ENCODE peak calls at places on chromosomes 2 and 18, in nine cellular contexts. One of them, this sample, is unnamed.

GRCh38 chr18:51340332-51340731 is 142.9 kb upstream of the MEX3C start:
- DNase-seq in NCI-H2171 treated with DMSO at 0.1 percent for 48 hours: no peak
- DNase-seq in small intestine: no peak
- DNase-seq in iris pigment epithelial cell: no peak
- DNase-seq in progenitor cell of endocrine pancreas: no peak
- DNase-seq in HTR-8/SVneo: no peak
- DNase-seq in stimulated activated CD8-positive, alpha-beta memory T cell treated with anti-CD3 and anti-CD28 coated beads, Interleukin-12 subunit alpha, Interleukin-12 subunit beta, amount 100 ng/mL, for 1 hour: no peak
- DNase-seq in bronchial epithelial cell: peak
- DNase-seq in kidney glomerular epithelial cell: no peak
- DNase-seq in this sample: no peak

GRCh38 chr2:154470386-154470785 is 228.1 kb upstream of the KCNJ3 start:
- DNase-seq in kidney glomerular epithelial cell: no peak
- DNase-seq in small intestine: no peak
- DNase-seq in bronchial epithelial cell: no peak
- DNase-seq in stimulated activated CD8-positive, alpha-beta memory T cell treated with anti-CD3 and anti-CD28 coated beads, Interleukin-12 subunit alpha, Interleukin-12 subunit beta, amount 100 ng/mL, for 1 hour: no peak
- DNase-seq in progenitor cell of endocrine pancreas: no peak
- DNase-seq in NCI-H2171 treated with DMSO at 0.1 percent for 48 hours: no peak
- DNase-seq in HTR-8/SVneo: no peak
- DNase-seq in iris pigment epithelial cell: no peak
- DNase-seq in this sample: no peak

GRCh38 chr2:25340340-25340886 is 1.3 kb downstream of the DNMT3A start:
- DNase-seq in bronchial epithelial cell: no peak
- DNase-seq in stimulated activated CD8-positive, alpha-beta memory T cell treated with anti-CD3 and anti-CD28 coated beads, Interleukin-12 subunit alpha, Interleukin-12 subunit beta, amount 100 ng/mL, for 1 hour: no peak
- DNase-seq in small intestine: no peak
- DNase-seq in progenitor cell of endocrine pancreas: no peak
- DNase-seq in iris pigment epithelial cell: no peak
- DNase-seq in NCI-H2171 treated with DMSO at 0.1 percent for 48 hours: peak
- DNase-seq in HTR-8/SVneo: no peak
- DNase-seq in kidney glomerular epithelial cell: no peak
- DNase-seq in this sample: no peak

GRCh38 chr2:60453896-60454295 is 99.6 kb downstream of the BCL11A start:
- DNase-seq in progenitor cell of endocrine pancreas: no peak
- DNase-seq in HTR-8/SVneo: no peak
- DNase-seq in NCI-H2171 treated with DMSO at 0.1 percent for 48 hours: no peak
- DNase-seq in kidney glomerular epithelial cell: no peak
- DNase-seq in iris pigment epithelial cell: no peak
- DNase-seq in bronchial epithelial cell: no peak
- DNase-seq in stimulated activated CD8-positive, alpha-beta memory T cell treated with anti-CD3 and anti-CD28 coated beads, Interleukin-12 subunit alpha, Interleukin-12 subunit beta, amount 100 ng/mL, for 1 hour: no peak
- DNase-seq in small intestine: no peak
- DNase-seq in this sample: no peak

GRCh38 chr2:61135510-61135909 is 26.5 kb upstream of the C2orf74 start:
- DNase-seq in HTR-8/SVneo: peak
- DNase-seq in bronchial epithelial cell: peak
- DNase-seq in iris pigment epithelial cell: peak
- DNase-seq in progenitor cell of endocrine pancreas: no peak
- DNase-seq in kidney glomerular epithelial cell: peak
- DNase-seq in small intestine: peak
- DNase-seq in stimulated activated CD8-positive, alpha-beta memory T cell treated with anti-CD3 and anti-CD28 coated beads, Interleukin-12 subunit alpha, Interleukin-12 subunit beta, amount 100 ng/mL, for 1 hour: no peak
- DNase-seq in NCI-H2171 treated with DMSO at 0.1 percent for 48 hours: no peak
- DNase-seq in this sample: peak

GRCh38 chr2:120709608-120710041 is 26.0 kb upstream of the GLI2 start:
- DNase-seq in iris pigment epithelial cell: no peak
- DNase-seq in kidney glomerular epithelial cell: no peak
- DNase-seq in bronchial epithelial cell: no peak
- DNase-seq in NCI-H2171 treated with DMSO at 0.1 percent for 48 hours: peak
- DNase-seq in small intestine: no peak
- DNase-seq in stimulated activated CD8-positive, alpha-beta memory T cell treated with anti-CD3 and anti-CD28 coated beads, Interleukin-12 subunit alpha, Interleukin-12 subunit beta, amount 100 ng/mL, for 1 hour: no peak
- DNase-seq in progenitor cell of endocrine pancreas: no peak
- DNase-seq in HTR-8/SVneo: no peak
- DNase-seq in this sample: no peak

GRCh38 chr2:3257166-3257565 is 120.5 kb downstream of the EIPR1 start:
- DNase-seq in NCI-H2171 treated with DMSO at 0.1 percent for 48 hours: peak
- DNase-seq in bronchial epithelial cell: no peak
- DNase-seq in stimulated activated CD8-positive, alpha-beta memory T cell treated with anti-CD3 and anti-CD28 coated beads, Interleukin-12 subunit alpha, Interleukin-12 subunit beta, amount 100 ng/mL, for 1 hour: no peak
- DNase-seq in progenitor cell of endocrine pancreas: no peak
- DNase-seq in small intestine: no peak
- DNase-seq in iris pigment epithelial cell: peak
- DNase-seq in kidney glomerular epithelial cell: peak
- DNase-seq in HTR-8/SVneo: no peak
- DNase-seq in this sample: no peak

GRCh38 chr2:190256087-190256486 is 63.5 kb downstream of the HIBCH start:
- DNase-seq in NCI-H2171 treated with DMSO at 0.1 percent for 48 hours: no peak
- DNase-seq in bronchial epithelial cell: no peak
- DNase-seq in small intestine: no peak
- DNase-seq in kidney glomerular epithelial cell: no peak
- DNase-seq in HTR-8/SVneo: no peak
- DNase-seq in iris pigment epithelial cell: no peak
- DNase-seq in stimulated activated CD8-positive, alpha-beta memory T cell treated with anti-CD3 and anti-CD28 coated beads, Interleukin-12 subunit alpha, Interleukin-12 subunit beta, amount 100 ng/mL, for 1 hour: no peak
- DNase-seq in progenitor cell of endocrine pancreas: no peak
- DNase-seq in this sample: no peak

GRCh38 chr2:10962004-10962403 is 50.3 kb downstream of the KCNF1 start:
- DNase-seq in kidney glomerular epithelial cell: no peak
- DNase-seq in NCI-H2171 treated with DMSO at 0.1 percent for 48 hours: no peak
- DNase-seq in HTR-8/SVneo: no peak
- DNase-seq in stimulated activated CD8-positive, alpha-beta memory T cell treated with anti-CD3 and anti-CD28 coated beads, Interleukin-12 subunit alpha, Interleukin-12 subunit beta, amount 100 ng/mL, for 1 hour: no peak
- DNase-seq in iris pigment epithelial cell: no peak
- DNase-seq in small intestine: no peak
- DNase-seq in bronchial epithelial cell: no peak
- DNase-seq in progenitor cell of endocrine pancreas: no peak
- DNase-seq in this sample: no peak

GRCh38 chr2:133711226-133711625 is 143.0 kb upstream of the NCKAP5 start:
- DNase-seq in small intestine: no peak
- DNase-seq in progenitor cell of endocrine pancreas: no peak
- DNase-seq in HTR-8/SVneo: no peak
- DNase-seq in stimulated activated CD8-positive, alpha-beta memory T cell treated with anti-CD3 and anti-CD28 coated beads, Interleukin-12 subunit alpha, Interleukin-12 subunit beta, amount 100 ng/mL, for 1 hour: no peak
- DNase-seq in NCI-H2171 treated with DMSO at 0.1 percent for 48 hours: no peak
- DNase-seq in iris pigment epithelial cell: no peak
- DNase-seq in kidney glomerular epithelial cell: no peak
- DNase-seq in bronchial epithelial cell: no peak
- DNase-seq in this sample: no peak

GRCh38 chr2:159849160-159849813 is 51.3 kb upstream of the CD302 start:
- DNase-seq in HTR-8/SVneo: no peak
- DNase-seq in progenitor cell of endocrine pancreas: no peak
- DNase-seq in iris pigment epithelial cell: no peak
- DNase-seq in kidney glomerular epithelial cell: no peak
- DNase-seq in bronchial epithelial cell: no peak
- DNase-seq in small intestine: no peak
- DNase-seq in stimulated activated CD8-positive, alpha-beta memory T cell treated with anti-CD3 and anti-CD28 coated beads, Interleukin-12 subunit alpha, Interleukin-12 subunit beta, amount 100 ng/mL, for 1 hour: no peak
- DNase-seq in NCI-H2171 treated with DMSO at 0.1 percent for 48 hours: no peak
- DNase-seq in this sample: no peak

GRCh38 chr2:55888941-55889340 is 34.6 kb downstream of the EFEMP1 start:
- DNase-seq in kidney glomerular epithelial cell: no peak
- DNase-seq in stimulated activated CD8-positive, alpha-beta memory T cell treated with anti-CD3 and anti-CD28 coated beads, Interleukin-12 subunit alpha, Interleukin-12 subunit beta, amount 100 ng/mL, for 1 hour: no peak
- DNase-seq in HTR-8/SVneo: no peak
- DNase-seq in NCI-H2171 treated with DMSO at 0.1 percent for 48 hours: no peak
- DNase-seq in progenitor cell of endocrine pancreas: no peak
- DNase-seq in iris pigment epithelial cell: peak
- DNase-seq in small intestine: no peak
- DNase-seq in bronchial epithelial cell: peak
- DNase-seq in this sample: no peak

GRCh38 chr18:47260924-47261701 is 9.7 kb upstream of the SKOR2 start:
- DNase-seq in HTR-8/SVneo: no peak
- DNase-seq in NCI-H2171 treated with DMSO at 0.1 percent for 48 hours: no peak
- DNase-seq in small intestine: no peak
- DNase-seq in kidney glomerular epithelial cell: no peak
- DNase-seq in bronchial epithelial cell: no peak
- DNase-seq in stimulated activated CD8-positive, alpha-beta memory T cell treated with anti-CD3 and anti-CD28 coated beads, Interleukin-12 subunit alpha, Interleukin-12 subunit beta, amount 100 ng/mL, for 1 hour: no peak
- DNase-seq in iris pigment epithelial cell: no peak
- DNase-seq in progenitor cell of endocrine pancreas: no peak
- DNase-seq in this sample: no peak

GRCh38 chr2:70412294-70413075 is 110.6 kb upstream of the FAM136A start:
- DNase-seq in HTR-8/SVneo: no peak
- DNase-seq in bronchial epithelial cell: no peak
- DNase-seq in iris pigment epithelial cell: peak
- DNase-seq in NCI-H2171 treated with DMSO at 0.1 percent for 48 hours: no peak
- DNase-seq in progenitor cell of endocrine pancreas: no peak
- DNase-seq in stimulated activated CD8-positive, alpha-beta memory T cell treated with anti-CD3 and anti-CD28 coated beads, Interleukin-12 subunit alpha, Interleukin-12 subunit beta, amount 100 ng/mL, for 1 hour: no peak
- DNase-seq in kidney glomerular epithelial cell: no peak
- DNase-seq in small intestine: peak
- DNase-seq in this sample: no peak

GRCh38 chr2:119218478-119219064 is 5.1 kb upstream of the STEAP3 start:
- DNase-seq in small intestine: peak
- DNase-seq in iris pigment epithelial cell: peak
- DNase-seq in kidney glomerular epithelial cell: no peak
- DNase-seq in NCI-H2171 treated with DMSO at 0.1 percent for 48 hours: peak
- DNase-seq in bronchial epithelial cell: peak
- DNase-seq in stimulated activated CD8-positive, alpha-beta memory T cell treated with anti-CD3 and anti-CD28 coated beads, Interleukin-12 subunit alpha, Interleukin-12 subunit beta, amount 100 ng/mL, for 1 hour: no peak
- DNase-seq in progenitor cell of endocrine pancreas: no peak
- DNase-seq in HTR-8/SVneo: no peak
- DNase-seq in this sample: no peak

GRCh38 chr2:192254444-192254843 is 59.7 kb upstream of the TMEFF2 start:
- DNase-seq in HTR-8/SVneo: no peak
- DNase-seq in NCI-H2171 treated with DMSO at 0.1 percent for 48 hours: no peak
- DNase-seq in iris pigment epithelial cell: no peak
- DNase-seq in kidney glomerular epithelial cell: no peak
- DNase-seq in bronchial epithelial cell: no peak
- DNase-seq in progenitor cell of endocrine pancreas: no peak
- DNase-seq in small intestine: no peak
- DNase-seq in stimulated activated CD8-positive, alpha-beta memory T cell treated with anti-CD3 and anti-CD28 coated beads, Interleukin-12 subunit alpha, Interleukin-12 subunit beta, amount 100 ng/mL, for 1 hour: no peak
- DNase-seq in this sample: no peak

GRCh38 chr2:132547089-132547687 is 122.8 kb downstream of the LYPD1 start:
- DNase-seq in progenitor cell of endocrine pancreas: peak
- DNase-seq in NCI-H2171 treated with DMSO at 0.1 percent for 48 hours: peak
- DNase-seq in stimulated activated CD8-positive, alpha-beta memory T cell treated with anti-CD3 and anti-CD28 coated beads, Interleukin-12 subunit alpha, Interleukin-12 subunit beta, amount 100 ng/mL, for 1 hour: no peak
- DNase-seq in kidney glomerular epithelial cell: peak
- DNase-seq in HTR-8/SVneo: peak
- DNase-seq in small intestine: peak
- DNase-seq in iris pigment epithelial cell: peak
- DNase-seq in bronchial epithelial cell: peak
- DNase-seq in this sample: no peak

GRCh38 chr2:128422571-128422970 is 103.9 kb upstream of the HS6ST1 start:
- DNase-seq in kidney glomerular epithelial cell: no peak
- DNase-seq in stimulated activated CD8-positive, alpha-beta memory T cell treated with anti-CD3 and anti-CD28 coated beads, Interleukin-12 subunit alpha, Interleukin-12 subunit beta, amount 100 ng/mL, for 1 hour: no peak
- DNase-seq in iris pigment epithelial cell: peak
- DNase-seq in bronchial epithelial cell: peak
- DNase-seq in small intestine: no peak
- DNase-seq in HTR-8/SVneo: peak
- DNase-seq in NCI-H2171 treated with DMSO at 0.1 percent for 48 hours: no peak
- DNase-seq in progenitor cell of endocrine pancreas: no peak
- DNase-seq in this sample: no peak

GRCh38 chr2:44126106-44126797 is 42.4 kb upstream of the PPM1B start:
- DNase-seq in kidney glomerular epithelial cell: no peak
- DNase-seq in NCI-H2171 treated with DMSO at 0.1 percent for 48 hours: no peak
- DNase-seq in small intestine: peak
- DNase-seq in HTR-8/SVneo: peak
- DNase-seq in progenitor cell of endocrine pancreas: no peak
- DNase-seq in stimulated activated CD8-positive, alpha-beta memory T cell treated with anti-CD3 and anti-CD28 coated beads, Interleukin-12 subunit alpha, Interleukin-12 subunit beta, amount 100 ng/mL, for 1 hour: no peak
- DNase-seq in bronchial epithelial cell: peak
- DNase-seq in iris pigment epithelial cell: peak
- DNase-seq in this sample: no peak

GRCh38 chr18:63819780-63820179 is 44.6 kb downstream of the SERPINB7 start:
- DNase-seq in HTR-8/SVneo: no peak
- DNase-seq in iris pigment epithelial cell: no peak
- DNase-seq in small intestine: no peak
- DNase-seq in bronchial epithelial cell: no peak
- DNase-seq in progenitor cell of endocrine pancreas: no peak
- DNase-seq in NCI-H2171 treated with DMSO at 0.1 percent for 48 hours: no peak
- DNase-seq in kidney glomerular epithelial cell: no peak
- DNase-seq in stimulated activated CD8-positive, alpha-beta memory T cell treated with anti-CD3 and anti-CD28 coated beads, Interleukin-12 subunit alpha, Interleukin-12 subunit beta, amount 100 ng/mL, for 1 hour: no peak
- DNase-seq in this sample: no peak

GRCh38 chr18:22164337-22165048 is 4.9 kb upstream of the GATA6 start:
- DNase-seq in NCI-H2171 treated with DMSO at 0.1 percent for 48 hours: no peak
- DNase-seq in bronchial epithelial cell: no peak
- DNase-seq in kidney glomerular epithelial cell: no peak
- DNase-seq in iris pigment epithelial cell: no peak
- DNase-seq in progenitor cell of endocrine pancreas: no peak
- DNase-seq in small intestine: peak
- DNase-seq in HTR-8/SVneo: no peak
- DNase-seq in stimulated activated CD8-positive, alpha-beta memory T cell treated with anti-CD3 and anti-CD28 coated beads, Interleukin-12 subunit alpha, Interleukin-12 subunit beta, amount 100 ng/mL, for 1 hour: no peak
- DNase-seq in this sample: no peak

GRCh38 chr2:59684101-59684770 is 869.2 kb downstream of the BCL11A start:
- DNase-seq in kidney glomerular epithelial cell: no peak
- DNase-seq in iris pigment epithelial cell: no peak
- DNase-seq in stimulated activated CD8-positive, alpha-beta memory T cell treated with anti-CD3 and anti-CD28 coated beads, Interleukin-12 subunit alpha, Interleukin-12 subunit beta, amount 100 ng/mL, for 1 hour: no peak
- DNase-seq in progenitor cell of endocrine pancreas: no peak
- DNase-seq in NCI-H2171 treated with DMSO at 0.1 percent for 48 hours: no peak
- DNase-seq in bronchial epithelial cell: peak
- DNase-seq in HTR-8/SVneo: no peak
- DNase-seq in small intestine: no peak
- DNase-seq in this sample: no peak

GRCh38 chr18:46097853-46098615 is at the start of gene ATP5F1A:
- DNase-seq in small intestine: peak
- DNase-seq in progenitor cell of endocrine pancreas: peak
- DNase-seq in NCI-H2171 treated with DMSO at 0.1 percent for 48 hours: peak
- DNase-seq in iris pigment epithelial cell: peak
- DNase-seq in HTR-8/SVneo: peak
- DNase-seq in bronchial epithelial cell: peak
- DNase-seq in stimulated activated CD8-positive, alpha-beta memory T cell treated with anti-CD3 and anti-CD28 coated beads, Interleukin-12 subunit alpha, Interleukin-12 subunit beta, amount 100 ng/mL, for 1 hour: peak
- DNase-seq in kidney glomerular epithelial cell: peak
- DNase-seq in this sample: peak

GRCh38 chr2:128600606-128601297 is 282.1 kb upstream of the HS6ST1 start:
- DNase-seq in HTR-8/SVneo: no peak
- DNase-seq in bronchial epithelial cell: no peak
- DNase-seq in iris pigment epithelial cell: no peak
- DNase-seq in progenitor cell of endocrine pancreas: no peak
- DNase-seq in NCI-H2171 treated with DMSO at 0.1 percent for 48 hours: no peak
- DNase-seq in small intestine: no peak
- DNase-seq in kidney glomerular epithelial cell: no peak
- DNase-seq in stimulated activated CD8-positive, alpha-beta memory T cell treated with anti-CD3 and anti-CD28 coated beads, Interleukin-12 subunit alpha, Interleukin-12 subunit beta, amount 100 ng/mL, for 1 hour: no peak
- DNase-seq in this sample: no peak

GRCh38 chr2:88880441-88880953 is 189.0 kb downstream of the RPIA start:
- DNase-seq in bronchial epithelial cell: peak
- DNase-seq in HTR-8/SVneo: peak
- DNase-seq in iris pigment epithelial cell: peak
- DNase-seq in stimulated activated CD8-positive, alpha-beta memory T cell treated with anti-CD3 and anti-CD28 coated beads, Interleukin-12 subunit alpha, Interleukin-12 subunit beta, amount 100 ng/mL, for 1 hour: peak
- DNase-seq in progenitor cell of endocrine pancreas: no peak
- DNase-seq in kidney glomerular epithelial cell: peak
- DNase-seq in NCI-H2171 treated with DMSO at 0.1 percent for 48 hours: peak
- DNase-seq in small intestine: peak
- DNase-seq in this sample: no peak

GRCh38 chr18:23201741-23202140 is 66.5 kb downstream of the CABLES1 start:
- DNase-seq in progenitor cell of endocrine pancreas: no peak
- DNase-seq in HTR-8/SVneo: no peak
- DNase-seq in stimulated activated CD8-positive, alpha-beta memory T cell treated with anti-CD3 and anti-CD28 coated beads, Interleukin-12 subunit alpha, Interleukin-12 subunit beta, amount 100 ng/mL, for 1 hour: no peak
- DNase-seq in kidney glomerular epithelial cell: no peak
- DNase-seq in small intestine: no peak
- DNase-seq in iris pigment epithelial cell: no peak
- DNase-seq in bronchial epithelial cell: no peak
- DNase-seq in NCI-H2171 treated with DMSO at 0.1 percent for 48 hours: no peak
- DNase-seq in this sample: no peak

GRCh38 chr2:95058989-95059601 is 33.6 kb downstream of the MAL start:
- DNase-seq in iris pigment epithelial cell: no peak
- DNase-seq in progenitor cell of endocrine pancreas: no peak
- DNase-seq in stimulated activated CD8-positive, alpha-beta memory T cell treated with anti-CD3 and anti-CD28 coated beads, Interleukin-12 subunit alpha, Interleukin-12 subunit beta, amount 100 ng/mL, for 1 hour: no peak
- DNase-seq in bronchial epithelial cell: no peak
- DNase-seq in NCI-H2171 treated with DMSO at 0.1 percent for 48 hours: no peak
- DNase-seq in kidney glomerular epithelial cell: peak
- DNase-seq in small intestine: no peak
- DNase-seq in HTR-8/SVneo: no peak
- DNase-seq in this sample: no peak

GRCh38 chr18:8426401-8426800 is 182.8 kb upstream of the RAB12 start:
- DNase-seq in bronchial epithelial cell: no peak
- DNase-seq in kidney glomerular epithelial cell: no peak
- DNase-seq in progenitor cell of endocrine pancreas: no peak
- DNase-seq in stimulated activated CD8-positive, alpha-beta memory T cell treated with anti-CD3 and anti-CD28 coated beads, Interleukin-12 subunit alpha, Interleukin-12 subunit beta, amount 100 ng/mL, for 1 hour: no peak
- DNase-seq in iris pigment epithelial cell: no peak
- DNase-seq in HTR-8/SVneo: no peak
- DNase-seq in small intestine: no peak
- DNase-seq in NCI-H2171 treated with DMSO at 0.1 percent for 48 hours: peak
- DNase-seq in this sample: no peak

GRCh38 chr2:142472382-142472781 is 341.6 kb upstream of the LRP1B start:
- DNase-seq in kidney glomerular epithelial cell: no peak
- DNase-seq in iris pigment epithelial cell: no peak
- DNase-seq in HTR-8/SVneo: no peak
- DNase-seq in progenitor cell of endocrine pancreas: no peak
- DNase-seq in stimulated activated CD8-positive, alpha-beta memory T cell treated with anti-CD3 and anti-CD28 coated beads, Interleukin-12 subunit alpha, Interleukin-12 subunit beta, amount 100 ng/mL, for 1 hour: no peak
- DNase-seq in small intestine: no peak
- DNase-seq in bronchial epithelial cell: no peak
- DNase-seq in NCI-H2171 treated with DMSO at 0.1 percent for 48 hours: peak
- DNase-seq in this sample: no peak

GRCh38 chr2:206083602-206084467 is 2.1 kb downstream of the INO80D start:
- DNase-seq in bronchial epithelial cell: peak
- DNase-seq in iris pigment epithelial cell: no peak
- DNase-seq in stimulated activated CD8-positive, alpha-beta memory T cell treated with anti-CD3 and anti-CD28 coated beads, Interleukin-12 subunit alpha, Interleukin-12 subunit beta, amount 100 ng/mL, for 1 hour: no peak
- DNase-seq in progenitor cell of endocrine pancreas: no peak
- DNase-seq in NCI-H2171 treated with DMSO at 0.1 percent for 48 hours: peak
- DNase-seq in small intestine: peak
- DNase-seq in HTR-8/SVneo: no peak
- DNase-seq in kidney glomerular epithelial cell: no peak
- DNase-seq in this sample: no peak

GRCh38 chr2:151267537-151267936 is 5.9 kb upstream of the RBM43 start:
- DNase-seq in HTR-8/SVneo: no peak
- DNase-seq in kidney glomerular epithelial cell: no peak
- DNase-seq in progenitor cell of endocrine pancreas: no peak
- DNase-seq in small intestine: no peak
- DNase-seq in NCI-H2171 treated with DMSO at 0.1 percent for 48 hours: no peak
- DNase-seq in iris pigment epithelial cell: no peak
- DNase-seq in stimulated activated CD8-positive, alpha-beta memory T cell treated with anti-CD3 and anti-CD28 coated beads, Interleukin-12 subunit alpha, Interleukin-12 subunit beta, amount 100 ng/mL, for 1 hour: no peak
- DNase-seq in bronchial epithelial cell: no peak
- DNase-seq in this sample: no peak

This sample was measured in CMK.